ENCODE peak calls at places on chromosomes 4 and X, in eight cellular contexts. U is upper lobe of right lung; W is GDM1; E is left ventricle myocardium inferior; H is SK-N-MC; Z is AG09309; O is right lobe of liver; X is stimulated activated CD4-positive, alpha-beta T cell treated with anti-CD3 and anti-CD28 coated beads, Interleukin-15, amount 100 ng/mL, for 24 hours. K is an unnamed sample.

GRCh38 chr4:174036111-174036510 is 247.4 kb downstream of the FBXO8 start:
- DNase-seq in U (no peak), W (no peak), E (no peak), H (no peak), Z (no peak), O (no peak), X (no peak), K (no peak)

GRCh38 chr4:22695917-22696316 is 3.2 kb downstream of the GBA3 start:
- DNase-seq in U (no peak), W (no peak), E (no peak), H (no peak), Z (no peak), O (peak; percentile 71), X (no peak), K (no peak)

GRCh38 chr4:105594094-105595010 is 41.9 kb downstream of the ARHGEF38 start:
- DNase-seq in U (no peak), W (no peak), E (no peak), H (no peak), Z (no peak), O (no peak), X (no peak), K (no peak)

GRCh38 chr4:36363024-36363423 is 81.6 kb downstream of the DTHD1 start:
- DNase-seq in U (no peak), W (no peak), E (no peak), H (no peak), Z (no peak), O (no peak), X (no peak), K (no peak)

GRCh38 chrX:43741843-43742573 is 85.9 kb downstream of the MAOA start:
- DNase-seq in U (no peak), W (no peak), E (no peak), H (no peak), Z (no peak), O (no peak), X (no peak), K (no peak)

GRCh38 chr4:3045500-3045850 is 28.9 kb downstream of the HTT-AS start:
- DNase-seq in U (peak; percentile 84), W (peak; percentile 78), E (peak; percentile 46), H (no peak), Z (peak; percentile 74), O (no peak), X (peak; percentile 69), K (peak; percentile 19)

GRCh38 chr4:168724960-168725359 is 228.1 kb downstream of the PALLD start:
- DNase-seq in U (no peak), W (no peak), E (no peak), H (no peak), Z (peak; percentile 37), O (no peak), X (no peak), K (no peak)

GRCh38 chrX:9746148-9746880 is 19.3 kb downstream of the GPR143 start:
- DNase-seq in U (no peak), W (peak; percentile 47), E (no peak), H (peak; percentile 10), Z (no peak), O (no peak), X (no peak), K (peak; percentile 6)

GRCh38 chr4:158161561-158162354 is 11.1 kb downstream of the GASK1B start:
- DNase-seq in U (no peak), W (peak; percentile 52), E (no peak), H (no peak), Z (no peak), O (no peak), X (no peak), K (peak; percentile 66)

GRCh38 chr4:85952518-85952917 is 407.3 kb downstream of the MAPK10 start:
- DNase-seq in U (no peak), W (no peak), E (no peak), H (no peak), Z (no peak), O (no peak), X (no peak), K (no peak)

GRCh38 chrX:134572816-134573682 is 85.2 kb downstream of the PLAC1 start:
- DNase-seq in U (no peak), W (no peak), E (no peak), H (no peak), Z (no peak), O (no peak), X (no peak), K (no peak)

GRCh38 chr4:174324725-174325124 is 41.0 kb downstream of the CEP44 start:
- DNase-seq in U (no peak), W (no peak), E (no peak), H (no peak), Z (no peak), O (no peak), X (no peak), K (peak; percentile 84)

GRCh38 chr4:121411151-121411744 is 30.4 kb upstream of the QRFPR start:
- DNase-seq in U (no peak), W (no peak), E (no peak), H (no peak), Z (no peak), O (no peak), X (no peak), K (no peak)

GRCh38 chrX:115067812-115068211 is 50.4 kb upstream of the IL13RA2 start:
- DNase-seq in U (no peak), W (no peak), E (no peak), H (no peak), Z (no peak), O (no peak), X (no peak), K (no peak)

GRCh38 chrX:110156167-110156754 is 153.3 kb downstream of the TMEM164 start:
- DNase-seq in U (no peak), W (no peak), E (no peak), H (no peak), Z (no peak), O (no peak), X (no peak), K (no peak)

GRCh38 chrX:14758029-14758491 is 114.8 kb downstream of the FANCB start:
- DNase-seq in U (no peak), W (no peak), E (no peak), H (no peak), Z (no peak), O (no peak), X (no peak), K (no peak)

GRCh38 chrX:147550217-147550616 is 361.5 kb upstream of the FMR1 start:
- DNase-seq in U (no peak), W (peak; percentile 20), E (no peak), H (peak; percentile 22), Z (no peak), O (no peak), X (peak; percentile 1), K (no peak)

GRCh38 chr4:55865228-55865806 is 11.9 kb downstream of the EXOC1 start:
- DNase-seq in U (no peak), W (no peak), E (no peak), H (no peak), Z (no peak), O (no peak), X (no peak), K (peak; percentile 24)

GRCh38 chr4:125951275-125951887 is 636.6 kb downstream of the FAT4 start:
- DNase-seq in U (no peak), W (no peak), E (no peak), H (peak; percentile 45), Z (peak; percentile 33), O (no peak), X (no peak), K (no peak)

GRCh38 chr4:183422962-183423653 is 21.3 kb upstream of the CDKN2AIP start:
- DNase-seq in U (no peak), W (no peak), E (no peak), H (no peak), Z (no peak), O (no peak), X (no peak), K (no peak)

GRCh38 chr4:13793020-13793710 is 165.6 kb upstream of the BOD1L1 start:
- DNase-seq in U (no peak), W (peak; percentile 48), E (no peak), H (no peak), Z (no peak), O (no peak), X (no peak), K (no peak)

GRCh38 chr4:10123227-10124101 is 6.9 kb upstream of the WDR1 start:
- DNase-seq in U (no peak), W (peak; percentile 58), E (no peak), H (no peak), Z (no peak), O (no peak), X (peak; percentile 49), K (no peak)

GRCh38 chr4:150235795-150236385 is 157.6 kb downstream of the DCLK2 start:
- DNase-seq in U (no peak), W (no peak), E (no peak), H (no peak), Z (no peak), O (no peak), X (no peak), K (no peak)

GRCh38 chr4:188171551-188171950 is 32.3 kb downstream of the TRIML1 start:
- DNase-seq in U (no peak), W (no peak), E (no peak), H (no peak), Z (no peak), O (no peak), X (no peak), K (no peak)

GRCh38 chr4:123104275-123104674 is 181.9 kb upstream of the NUDT6 start:
- DNase-seq in U (no peak), W (no peak), E (no peak), H (no peak), Z (peak; percentile 16), O (no peak), X (no peak), K (no peak)